ENCODE peak calls at places on chromosomes 3 and 15, in nine cellular contexts. One of them, this sample, is unnamed.
A peak's percentile ranks its signal among the peaks of the same experiment; 100 is the strongest.

GRCh38 chr15:51726302-51727073 is 11.0 kb downstream of the LYSMD2 start:
- DNase-seq in astrocyte: peak; percentile 81
- DNase-seq in brain microvascular endothelial cell: peak; percentile 93
- DNase-seq in GM23338: peak; percentile 83
- DNase-seq in A549: peak; percentile 88
- DNase-seq in colonic mucosa: peak; percentile 34
- DNase-seq in mammary epithelial cell: peak; percentile 88
- DNase-seq in neural progenitor cell: peak; percentile 66
- DNase-seq in esophagus squamous epithelium: no peak
- DNase-seq in this sample: no peak

GRCh38 chr3:39463269-39463668 is 4.2 kb upstream of the MOBP start:
- DNase-seq in GM23338: no peak
- DNase-seq in colonic mucosa: no peak
- DNase-seq in A549: no peak
- DNase-seq in mammary epithelial cell: no peak
- DNase-seq in neural progenitor cell: no peak
- DNase-seq in astrocyte: no peak
- DNase-seq in brain microvascular endothelial cell: no peak
- DNase-seq in esophagus squamous epithelium: no peak
- DNase-seq in this sample: no peak

GRCh38 chr3:134373278-134373941 is 837 bp downstream of the AMOTL2 start:
- DNase-seq in astrocyte: peak; percentile 90
- DNase-seq in neural progenitor cell: peak; percentile 97
- DNase-seq in brain microvascular endothelial cell: peak; percentile 87
- DNase-seq in esophagus squamous epithelium: no peak
- DNase-seq in colonic mucosa: peak; percentile 84
- DNase-seq in mammary epithelial cell: peak; percentile 80
- DNase-seq in GM23338: peak; percentile 99
- DNase-seq in A549: no peak
- DNase-seq in this sample: peak; percentile 92

GRCh38 chr3:172221550-172221949 is 182.2 kb downstream of the FNDC3B start:
- DNase-seq in esophagus squamous epithelium: no peak
- DNase-seq in GM23338: no peak
- DNase-seq in A549: no peak
- DNase-seq in astrocyte: peak; percentile 92
- DNase-seq in colonic mucosa: no peak
- DNase-seq in brain microvascular endothelial cell: no peak
- DNase-seq in neural progenitor cell: no peak
- DNase-seq in mammary epithelial cell: peak; percentile 79
- DNase-seq in this sample: no peak

GRCh38 chr15:80585544-80586018 is 109.5 kb upstream of the ABHD17C start:
- DNase-seq in astrocyte: no peak
- DNase-seq in neural progenitor cell: no peak
- DNase-seq in A549: no peak
- DNase-seq in GM23338: peak; percentile 29
- DNase-seq in colonic mucosa: peak; percentile 22
- DNase-seq in mammary epithelial cell: peak; percentile 79
- DNase-seq in esophagus squamous epithelium: no peak
- DNase-seq in brain microvascular endothelial cell: no peak
- DNase-seq in this sample: no peak

GRCh38 chr15:40275491-40275890 is 7.4 kb downstream of the ANKRD63 start:
- DNase-seq in brain microvascular endothelial cell: no peak
- DNase-seq in colonic mucosa: no peak
- DNase-seq in esophagus squamous epithelium: no peak
- DNase-seq in mammary epithelial cell: no peak
- DNase-seq in GM23338: no peak
- DNase-seq in A549: no peak
- DNase-seq in astrocyte: no peak
- DNase-seq in neural progenitor cell: no peak
- DNase-seq in this sample: no peak

GRCh38 chr15:84631706-84632272 is 22.3 kb downstream of the WDR73 start:
- DNase-seq in esophagus squamous epithelium: no peak
- DNase-seq in GM23338: no peak
- DNase-seq in mammary epithelial cell: no peak
- DNase-seq in astrocyte: no peak
- DNase-seq in brain microvascular endothelial cell: no peak
- DNase-seq in A549: no peak
- DNase-seq in colonic mucosa: no peak
- DNase-seq in neural progenitor cell: no peak
- DNase-seq in this sample: no peak

GRCh38 chr3:111069974-111070751 is 1.5 kb upstream of the NECTIN3 start:
- DNase-seq in mammary epithelial cell: no peak
- DNase-seq in neural progenitor cell: peak; percentile 32
- DNase-seq in GM23338: peak; percentile 45
- DNase-seq in colonic mucosa: peak; percentile 52
- DNase-seq in brain microvascular endothelial cell: no peak
- DNase-seq in astrocyte: peak; percentile 4
- DNase-seq in A549: no peak
- DNase-seq in esophagus squamous epithelium: no peak
- DNase-seq in this sample: no peak

GRCh38 chr3:23865595-23866396 is 51.0 kb downstream of the NKIRAS1 start:
- DNase-seq in astrocyte: no peak
- DNase-seq in GM23338: peak; percentile 67
- DNase-seq in brain microvascular endothelial cell: peak; percentile 25
- DNase-seq in esophagus squamous epithelium: no peak
- DNase-seq in colonic mucosa: no peak
- DNase-seq in neural progenitor cell: peak; percentile 59
- DNase-seq in A549: no peak
- DNase-seq in mammary epithelial cell: no peak
- DNase-seq in this sample: no peak

GRCh38 chr15:80750591-80750990 is 28.6 kb upstream of the CEMIP start:
- DNase-seq in neural progenitor cell: no peak
- DNase-seq in mammary epithelial cell: no peak
- DNase-seq in colonic mucosa: no peak
- DNase-seq in A549: no peak
- DNase-seq in esophagus squamous epithelium: no peak
- DNase-seq in brain microvascular endothelial cell: no peak
- DNase-seq in GM23338: no peak
- DNase-seq in astrocyte: peak; percentile 59
- DNase-seq in this sample: no peak

GRCh38 chr3:33299395-33300081 is 22.3 kb downstream of the FBXL2 start:
- DNase-seq in esophagus squamous epithelium: no peak
- DNase-seq in colonic mucosa: no peak
- DNase-seq in GM23338: no peak
- DNase-seq in A549: peak; percentile 13
- DNase-seq in neural progenitor cell: no peak
- DNase-seq in mammary epithelial cell: peak; percentile 84
- DNase-seq in astrocyte: peak; percentile 90
- DNase-seq in brain microvascular endothelial cell: peak; percentile 64
- DNase-seq in this sample: no peak

GRCh38 chr3:183807329-183807728 is 18.0 kb downstream of the MAP6D1 start:
- DNase-seq in brain microvascular endothelial cell: no peak
- DNase-seq in esophagus squamous epithelium: no peak
- DNase-seq in colonic mucosa: no peak
- DNase-seq in astrocyte: no peak
- DNase-seq in neural progenitor cell: no peak
- DNase-seq in A549: no peak
- DNase-seq in mammary epithelial cell: no peak
- DNase-seq in GM23338: no peak
- DNase-seq in this sample: no peak

GRCh38 chr3:179451335-179452165 is at the start of gene GNB4:
- DNase-seq in GM23338: peak; percentile 84
- DNase-seq in neural progenitor cell: peak; percentile 91
- DNase-seq in A549: peak; percentile 57
- DNase-seq in colonic mucosa: peak; percentile 61
- DNase-seq in brain microvascular endothelial cell: peak; percentile 78
- DNase-seq in astrocyte: peak; percentile 78
- DNase-seq in esophagus squamous epithelium: peak; percentile 12
- DNase-seq in mammary epithelial cell: peak; percentile 78
- DNase-seq in this sample: peak; percentile 85

GRCh38 chr3:186825294-186825821 is 17.2 kb upstream of the ADIPOQ start:
- DNase-seq in mammary epithelial cell: no peak
- DNase-seq in neural progenitor cell: peak; percentile 81
- DNase-seq in colonic mucosa: no peak
- DNase-seq in A549: no peak
- DNase-seq in esophagus squamous epithelium: no peak
- DNase-seq in brain microvascular endothelial cell: peak; percentile 77
- DNase-seq in astrocyte: peak; percentile 69
- DNase-seq in GM23338: peak; percentile 74
- DNase-seq in this sample: no peak

DNA sequence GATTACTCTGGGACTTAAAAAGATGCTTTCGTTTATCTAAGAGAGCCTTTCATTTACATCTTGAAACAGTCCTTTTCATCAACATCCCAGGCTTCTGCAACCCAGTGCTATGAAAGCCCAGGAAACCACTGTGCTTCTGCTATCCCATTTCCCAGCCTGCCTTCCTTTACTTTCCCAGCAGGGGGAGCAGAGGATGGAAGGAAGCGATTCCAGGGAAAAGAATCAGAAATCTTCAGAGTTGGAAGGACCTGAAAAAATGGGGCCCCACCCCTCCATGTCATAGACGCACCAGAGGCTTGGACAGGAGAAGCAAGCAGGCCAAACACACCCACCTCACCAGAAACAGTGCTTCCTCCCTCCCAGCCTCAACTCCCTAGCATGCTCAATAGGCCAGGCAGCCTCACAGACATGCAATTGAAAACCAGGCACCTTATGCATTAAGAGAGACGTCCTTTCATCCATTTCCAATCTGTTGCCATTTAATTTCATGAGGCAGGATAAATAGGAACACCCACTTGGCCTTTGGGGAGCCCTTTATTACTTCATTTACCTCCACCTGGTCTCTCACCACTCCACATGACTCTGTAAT is 584.1 kb downstream of the NTRK3 start:
- DNase-seq in neural progenitor cell: peak; percentile 59
- DNase-seq in brain microvascular endothelial cell: peak; percentile 34
- DNase-seq in GM23338: peak; percentile 79
- DNase-seq in esophagus squamous epithelium: no peak
- DNase-seq in mammary epithelial cell: peak; percentile 29
- DNase-seq in astrocyte: peak; percentile 22
- DNase-seq in A549: peak; percentile 28
- DNase-seq in colonic mucosa: no peak
- DNase-seq in this sample: no peak
- TF ChIP-seq CTCF in neural progenitor cell: peak; percentile 69
- TF ChIP-seq CTCF in brain microvascular endothelial cell: peak; percentile 85
- TF ChIP-seq CTCF in GM23338: peak; percentile 82
- TF ChIP-seq CTCF in esophagus squamous epithelium: peak; percentile 22
- TF ChIP-seq CTCF in mammary epithelial cell: peak; percentile 74
- TF ChIP-seq CTCF in astrocyte: peak; percentile 75
- TF ChIP-seq CTCF in A549: peak; percentile 53
- TF ChIP-seq CTCF in colonic mucosa: no peak
- TF ChIP-seq CTCF in this sample: peak; percentile 52

GRCh38 chr3:61733866-61734265 is 172.5 kb downstream of the PTPRG start:
- DNase-seq in GM23338: no peak
- DNase-seq in esophagus squamous epithelium: no peak
- DNase-seq in brain microvascular endothelial cell: no peak
- DNase-seq in neural progenitor cell: no peak
- DNase-seq in A549: no peak
- DNase-seq in astrocyte: no peak
- DNase-seq in colonic mucosa: no peak
- DNase-seq in mammary epithelial cell: no peak
- DNase-seq in this sample: no peak
- H3K27ac ChIP-seq in GM23338: no peak overlapping the region
- H3K27ac ChIP-seq in esophagus squamous epithelium: no peak overlapping the region
- H3K27ac ChIP-seq in brain microvascular endothelial cell: no peak overlapping the region
- H3K27ac ChIP-seq in neural progenitor cell: no peak overlapping the region
- H3K27ac ChIP-seq in A549: no peak overlapping the region
- H3K27ac ChIP-seq in astrocyte: no peak overlapping the region
- H3K27ac ChIP-seq in colonic mucosa: no peak overlapping the region
- H3K27ac ChIP-seq in mammary epithelial cell: no peak overlapping the region
- H3K27ac ChIP-seq in this sample: no peak overlapping the region

DNA sequence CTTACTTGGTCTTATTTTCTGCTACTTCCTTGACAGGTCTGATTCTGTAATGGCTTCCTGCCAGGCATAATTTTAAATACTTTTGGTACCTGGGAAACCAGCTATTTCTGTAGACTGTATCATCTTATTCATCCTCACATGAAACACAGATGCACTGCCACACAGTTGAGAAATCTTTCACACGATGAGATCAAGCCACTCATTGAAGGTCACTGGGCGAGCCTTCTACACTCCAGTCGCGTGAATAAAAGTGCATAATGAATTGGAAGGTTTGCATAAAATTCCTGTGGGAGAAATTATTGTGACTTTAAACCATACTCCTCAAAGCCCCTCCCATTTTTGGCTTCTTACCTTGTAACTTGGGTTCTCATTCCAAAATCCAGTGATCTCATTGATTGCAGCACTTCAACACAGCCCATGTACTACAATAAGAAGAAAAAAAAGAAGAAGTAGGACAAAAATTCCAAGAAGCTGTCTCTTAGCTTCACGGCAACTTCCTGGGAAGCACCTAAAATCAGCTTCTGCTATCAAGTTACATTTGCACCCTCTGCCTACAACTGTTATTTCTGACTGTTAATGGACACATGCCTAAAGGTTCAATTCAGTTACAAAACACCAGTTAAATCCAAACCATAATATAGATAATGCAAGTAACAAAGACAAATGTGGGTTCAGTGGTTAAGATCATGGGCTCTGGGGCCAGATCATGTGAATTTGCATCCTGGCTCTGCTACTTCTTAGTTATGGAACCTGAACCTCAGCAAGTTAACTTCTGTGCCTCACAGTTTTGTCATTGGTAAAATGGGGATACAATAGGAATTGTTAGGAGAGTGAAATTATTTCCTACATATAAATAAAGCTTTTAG is 39.0 kb downstream of the SHC4 start:
- DNase-seq in brain microvascular endothelial cell: no peak
- DNase-seq in mammary epithelial cell: no peak
- DNase-seq in GM23338: no peak
- DNase-seq in neural progenitor cell: no peak
- DNase-seq in A549: no peak
- DNase-seq in astrocyte: peak; percentile 61
- DNase-seq in esophagus squamous epithelium: no peak
- DNase-seq in colonic mucosa: no peak
- DNase-seq in this sample: no peak
- H3K4me3 ChIP-seq in brain microvascular endothelial cell: no peak overlapping the region
- H3K4me3 ChIP-seq in mammary epithelial cell: no peak overlapping the region
- H3K4me3 ChIP-seq in GM23338: no peak overlapping the region
- H3K4me3 ChIP-seq in neural progenitor cell: no peak overlapping the region
- H3K4me3 ChIP-seq in A549: no peak overlapping the region
- H3K4me3 ChIP-seq in astrocyte: no peak overlapping the region
- H3K4me3 ChIP-seq in esophagus squamous epithelium: no peak overlapping the region
- H3K4me3 ChIP-seq in colonic mucosa: no peak overlapping the region
- H3K4me3 ChIP-seq in this sample: no peak overlapping the region

GRCh38 chr3:101119535-101119934 is 126.3 kb upstream of the ABI3BP start:
- DNase-seq in neural progenitor cell: no peak
- DNase-seq in astrocyte: peak; percentile 63
- DNase-seq in colonic mucosa: no peak
- DNase-seq in A549: no peak
- DNase-seq in GM23338: no peak
- DNase-seq in brain microvascular endothelial cell: peak; percentile 35
- DNase-seq in esophagus squamous epithelium: no peak
- DNase-seq in mammary epithelial cell: peak; percentile 1
- DNase-seq in this sample: no peak

GRCh38 chr3:101117473-101117872 is 124.3 kb upstream of the ABI3BP start:
- DNase-seq in esophagus squamous epithelium: no peak
- DNase-seq in neural progenitor cell: no peak
- DNase-seq in GM23338: no peak
- DNase-seq in astrocyte: no peak
- DNase-seq in brain microvascular endothelial cell: no peak
- DNase-seq in mammary epithelial cell: no peak
- DNase-seq in colonic mucosa: no peak
- DNase-seq in A549: no peak
- DNase-seq in this sample: no peak

GRCh38 chr3:101117981-101118380 is 124.8 kb upstream of the ABI3BP start:
- DNase-seq in astrocyte: no peak
- DNase-seq in colonic mucosa: no peak
- DNase-seq in neural progenitor cell: no peak
- DNase-seq in A549: no peak
- DNase-seq in GM23338: no peak
- DNase-seq in brain microvascular endothelial cell: peak; percentile 10
- DNase-seq in mammary epithelial cell: no peak
- DNase-seq in esophagus squamous epithelium: no peak
- DNase-seq in this sample: no peak

GRCh38 chr3:101122678-101123077 is 129.5 kb upstream of the ABI3BP start:
- DNase-seq in astrocyte: no peak
- DNase-seq in GM23338: no peak
- DNase-seq in brain microvascular endothelial cell: no peak
- DNase-seq in neural progenitor cell: no peak
- DNase-seq in mammary epithelial cell: no peak
- DNase-seq in esophagus squamous epithelium: no peak
- DNase-seq in A549: no peak
- DNase-seq in colonic mucosa: no peak
- DNase-seq in this sample: no peak

GRCh38 chr3:101120039-101120438 is 126.8 kb upstream of the ABI3BP start:
- DNase-seq in mammary epithelial cell: no peak
- DNase-seq in brain microvascular endothelial cell: no peak
- DNase-seq in astrocyte: no peak
- DNase-seq in colonic mucosa: no peak
- DNase-seq in neural progenitor cell: no peak
- DNase-seq in GM23338: no peak
- DNase-seq in esophagus squamous epithelium: no peak
- DNase-seq in A549: no peak
- DNase-seq in this sample: no peak
- TF ChIP-seq CTCF in mammary epithelial cell: no peak
- TF ChIP-seq CTCF in brain microvascular endothelial cell: no peak
- TF ChIP-seq CTCF in astrocyte: no peak
- TF ChIP-seq CTCF in colonic mucosa: no peak
- TF ChIP-seq CTCF in neural progenitor cell: no peak
- TF ChIP-seq CTCF in GM23338: no peak
- TF ChIP-seq CTCF in esophagus squamous epithelium: no peak
- TF ChIP-seq CTCF in A549: no peak
- TF ChIP-seq CTCF in this sample: no peak

This sample was measured in coronary artery.